ENCODE peak calls at places on chromosomes 5 and 9, in four cellular contexts. A is PC-9, N is PC-3, Z is hepatocyte. S is an unnamed sample. For H3K9me2, the result is how much of the 10 kb centered on the place peaks cover.

GRCh38 chr5:135195267-135195603 is 161.2 kb upstream of the PITX1 start:
- DNase-seq in N (no peak), Z (no peak), A (no peak), S (peak)

GRCh38 chr9:134618163-134618822 is 23.3 kb upstream of the COL5A1 start:
- DNase-seq in A (no peak), Z (no peak), N (no peak), S (peak)

GRCh38 chr9:110977259-110977709 is 61.0 kb downstream of the LPAR1 start:
- DNase-seq in A (peak), N (peak), Z (no peak), S (peak)

GRCh38 chr5:122639852-122640251 is 135.0 kb upstream of the SNX2 start:
- DNase-seq in Z (no peak), N (no peak), A (no peak), S (no peak)

GRCh38 chr9:125663127-125663526 is 43.9 kb downstream of the MAPKAP1 start:
- DNase-seq in N (peak), A (no peak), Z (no peak), S (peak)

GRCh38 chr9:107155244-107155817 is 127.7 kb upstream of the RAD23B start:
- DNase-seq in A (no peak), Z (no peak), N (no peak), S (no peak)

GRCh38 chr5:142201471-142201887 is 92.9 kb downstream of the NDFIP1 start:
- DNase-seq in A (no peak), Z (no peak), N (peak), S (peak)

GRCh38 chr9:131407717-131408195 is 13.9 kb downstream of the PRRC2B start:
- DNase-seq in Z (no peak), A (no peak), N (no peak), S (peak)

GRCh38 chr9:100933656-100934055 is 94.9 kb upstream of the PLPPR1 start:
- DNase-seq in A (no peak), N (no peak), Z (no peak), S (peak)

GRCh38 chr5:134026521-134027202 is 21.9 kb upstream of the VDAC1 start:
- DNase-seq in Z (peak), A (peak), N (peak), S (peak)

GRCh38 chr5:120545007-120545406 is 80.9 kb downstream of the PRR16 start:
- DNase-seq in Z (no peak), A (no peak), N (no peak), S (peak)

GRCh38 chr5:52989781-52990530 is 804 bp downstream of the ITGA2 start:
- DNase-seq in Z (peak), N (peak), A (peak), S (peak)

GRCh38 chr9:12693141-12693540 is at the start of gene TYRP1:
- DNase-seq in A (no peak), N (no peak), Z (no peak), S (no peak)

GRCh38 chr5:142432961-142433360 is 108.1 kb upstream of the SPRY4 start:
- DNase-seq in Z (no peak), A (peak), N (no peak), S (no peak)

GRCh38 chr5:37888476-37888875 is 48.6 kb upstream of the GDNF start:
- DNase-seq in N (peak), Z (no peak), A (peak), S (peak)

GRCh38 chr5:45796959-45797553 is 100.9 kb upstream of the HCN1 start:
- DNase-seq in N (peak), A (peak), Z (no peak), S (no peak)

GRCh38 chr9:903886-904285 is 62.4 kb downstream of the DMRT1 start:
- DNase-seq in Z (no peak), A (no peak), N (no peak), S (no peak)

GRCh38 chr9:88537743-88538055 is 2.7 kb downstream of the NXNL2 start:
- DNase-seq in A (peak), Z (peak), N (peak), S (peak)

GRCh38 chr9:133874061-133874638 is 118.0 kb downstream of the VAV2 start:
- DNase-seq in A (peak), Z (peak), N (peak), S (peak)

GRCh38 chr5:76836181-76836580 is 13.6 kb upstream of the S100Z start:
- DNase-seq in N (peak), A (no peak), Z (no peak), S (no peak)

GRCh38 chr5:181194489-181195248 is 10.3 kb downstream of the TRIM7 start:
- DNase-seq in Z (no peak), A (no peak), N (no peak), S (no peak)

GRCh38 chr9:33263936-33264472 is 504 bp downstream of the BAG1 start:
- DNase-seq in Z (peak), A (no peak), N (no peak), S (peak)

GRCh38 chr9:135085830-135086546 is 1.5 kb upstream of the OLFM1 start:
- DNase-seq in A (peak), Z (peak), N (peak), S (peak)

GRCh38 chr5:117999939-118000549 is 988.3 kb downstream of the DTWD2 start:
- DNase-seq in Z (no peak), N (no peak), A (no peak), S (no peak)

GRCh38 chr5:9498541-9499497 is 47.1 kb downstream of the SEMA5A start:
- DNase-seq in Z (peak), A (no peak), N (peak), S (peak)

GRCh38 chr5:142900926-142901325 is 130.7 kb downstream of the ARHGAP26 start:
- DNase-seq in N (peak), A (peak), Z (peak), S (peak)

GRCh38 chr9:2560175-2560574 is 61.4 kb upstream of the VLDLR start:
- DNase-seq in N (no peak), Z (peak), A (no peak), S (peak)

GRCh38 chr5:22238047-22238446 is 615.1 kb downstream of the CDH12 start:
- DNase-seq in A (no peak), Z (no peak), N (peak), S (no peak)

GRCh38 chr5:110738503-110738811 is 350 bp upstream of the SLC25A46 start:
- DNase-seq in N (no peak), Z (no peak), A (no peak), S (no peak)

GRCh38 chr5:110734101-110734500 is 4.7 kb upstream of the SLC25A46 start:
- DNase-seq in A (no peak), N (no peak), Z (no peak), S (no peak)

GRCh38 chr5:110735545-110735944 is 3.3 kb upstream of the SLC25A46 start:
- DNase-seq in N (no peak), Z (no peak), A (no peak), S (no peak)

GRCh38 chr5:110738812-110739651 is at the start of gene SLC25A46:
- DNase-seq in N (peak), Z (peak), A (peak), S (peak)

GRCh38 chr5:110736763-110737162 is 2.0 kb upstream of the SLC25A46 start:
- DNase-seq in A (no peak), Z (peak), N (no peak), S (no peak)
- H2AFZ ChIP-seq in A (no peak), Z (no peak), N (no peak), S (peak)

GRCh38 chr5:154112255-154112654 is 73.5 kb downstream of the MFAP3 start:
- DNase-seq in A (no peak), Z (no peak), N (no peak), S (no peak)

GRCh38 chr5:154110781-154111180 is 72.0 kb downstream of the MFAP3 start:
- DNase-seq in A (no peak), N (peak), Z (no peak), S (peak)

GRCh38 chr5:154107729-154108128 is 69.0 kb downstream of the MFAP3 start:
- DNase-seq in N (no peak), Z (no peak), A (no peak), S (no peak)

GRCh38 chr5:154110054-154110453 is 71.3 kb downstream of the MFAP3 start:
- DNase-seq in A (no peak), N (no peak), Z (no peak), S (no peak)

GRCh38 chr5:154111214-154111613 is 72.4 kb downstream of the MFAP3 start:
- DNase-seq in N (no peak), A (no peak), Z (no peak), S (no peak)
- H3K4me3 ChIP-seq in N (no peak), A (no peak), Z (no peak), S (no peak)

DNA sequence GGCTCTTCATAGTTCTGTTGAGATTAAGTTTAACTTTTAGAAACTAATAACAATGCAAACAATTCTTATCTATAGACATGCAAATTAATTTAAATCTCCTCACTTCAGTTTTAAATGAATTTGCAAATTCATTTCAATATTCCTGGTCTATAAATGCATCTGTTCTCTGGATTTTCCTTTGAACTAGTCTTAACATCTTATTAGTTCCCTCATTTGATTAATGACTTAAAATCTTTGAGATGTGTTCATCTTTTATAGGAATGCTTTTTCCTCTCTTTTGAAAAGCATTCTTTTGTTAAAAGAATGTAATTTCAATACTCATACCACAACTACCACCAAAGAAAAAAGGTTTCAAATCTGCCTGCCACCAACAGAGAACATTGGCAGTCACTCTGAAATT is 169.4 kb downstream of the RASEF start:
- DNase-seq in N (no peak), Z (no peak), A (no peak), S (no peak)
- H3K9me2 ChIP-seq in N (under half), Z (under half), A (under half), S (under half)

GRCh38 chr9:26077860-26078259 is 399.6 kb upstream of the TUSC1 start:
- DNase-seq in N (no peak), A (no peak), Z (no peak), S (no peak)
- H2AFZ ChIP-seq in N (no peak), A (no peak), Z (no peak), S (no peak)

DNA sequence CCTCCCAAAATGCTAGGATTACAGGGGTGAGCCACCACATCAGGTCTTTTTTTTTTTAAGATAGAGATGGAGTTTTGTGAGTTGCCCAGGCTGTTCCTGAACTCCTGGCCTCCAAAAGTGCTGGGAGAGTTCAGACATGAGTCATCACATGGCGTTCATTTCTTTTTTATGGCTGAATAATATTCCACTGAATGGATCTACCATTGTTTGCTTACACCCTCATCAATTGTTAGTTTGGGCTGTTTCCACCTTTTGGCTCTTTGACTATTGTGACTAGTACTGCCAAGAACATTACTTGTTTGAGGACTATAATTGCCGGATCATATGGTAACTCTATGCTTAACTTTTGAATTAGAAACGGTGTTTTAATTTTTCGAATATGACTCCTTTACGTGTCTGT is 787 bp upstream of the N4BP3 start:
- DNase-seq in A (no peak), N (no peak), Z (no peak), S (no peak)
- H3K4me3 ChIP-seq in A (peak), N (no peak), Z (no peak), S (no peak)

DNA sequence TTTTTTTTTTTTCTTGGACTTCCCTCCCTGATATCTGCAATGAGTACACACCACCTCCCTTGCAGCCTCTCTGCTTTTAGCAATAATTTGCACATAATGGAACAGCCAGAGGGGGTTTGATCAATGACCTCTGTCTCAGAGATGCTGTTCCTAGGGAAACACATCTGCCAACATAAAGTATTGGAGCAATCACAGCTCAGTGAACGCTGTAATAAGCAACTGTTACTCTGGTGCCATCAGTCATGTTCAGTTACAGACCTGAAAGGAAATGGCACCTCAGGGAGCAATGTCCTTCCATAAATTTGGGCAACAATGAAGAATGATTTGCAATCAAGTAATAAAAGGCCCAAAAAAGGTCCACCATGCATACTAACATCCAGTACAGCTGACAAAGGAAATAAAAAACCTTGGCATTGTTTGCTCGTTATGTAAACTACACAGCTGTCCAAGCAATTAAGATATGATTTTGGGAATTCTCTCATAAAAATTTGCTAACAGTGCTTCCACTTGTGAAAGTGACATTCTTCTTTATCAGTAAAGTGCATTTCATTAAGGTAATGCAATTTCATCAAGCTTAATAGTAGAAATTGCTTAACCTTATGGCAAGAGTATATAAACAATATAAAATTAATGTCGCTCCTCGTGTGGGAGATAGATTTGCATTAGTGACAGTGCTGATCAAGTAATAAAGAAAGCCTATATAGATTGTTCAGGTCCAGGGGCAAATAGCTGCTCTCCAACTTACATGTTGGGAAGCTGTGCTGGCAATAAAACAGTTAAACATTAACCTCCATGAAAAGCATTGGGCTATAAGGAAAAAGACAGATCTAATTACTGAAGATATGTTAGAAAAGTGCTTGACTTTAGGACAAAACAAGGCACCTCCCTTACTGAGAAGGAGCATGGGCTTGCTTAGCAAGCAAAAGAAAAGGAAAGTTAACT is 167.7 kb downstream of the RASEF start:
- DNase-seq in N (no peak), Z (peak), A (no peak), S (no peak)
- H3K9me2 ChIP-seq in N (under half), Z (under half), A (under half), S (under half)

DNA sequence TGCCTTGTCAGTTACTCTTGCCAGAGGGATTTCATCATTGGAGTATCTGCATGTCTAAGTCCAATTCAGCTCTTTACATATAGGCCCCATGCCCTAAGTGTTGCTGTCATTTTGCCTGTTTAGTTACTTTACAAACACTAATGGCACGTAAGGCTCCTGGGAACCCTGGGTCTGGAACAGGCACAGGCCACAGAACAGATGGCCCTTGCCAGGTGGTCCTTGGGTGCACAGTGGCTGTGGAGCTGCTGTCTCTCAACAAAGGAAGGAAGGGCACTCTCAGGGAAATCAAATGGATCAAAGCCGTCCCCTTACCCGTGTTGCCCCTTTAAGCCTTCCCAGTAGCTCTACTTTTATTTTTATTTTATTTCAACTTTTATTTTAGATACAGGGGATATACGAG is 21.6 kb downstream of the TRIO start:
- DNase-seq in N (no peak), Z (no peak), A (no peak), S (peak)
- H2AFZ ChIP-seq in N (no peak), Z (no peak), A (no peak), S (no peak)

DNA sequence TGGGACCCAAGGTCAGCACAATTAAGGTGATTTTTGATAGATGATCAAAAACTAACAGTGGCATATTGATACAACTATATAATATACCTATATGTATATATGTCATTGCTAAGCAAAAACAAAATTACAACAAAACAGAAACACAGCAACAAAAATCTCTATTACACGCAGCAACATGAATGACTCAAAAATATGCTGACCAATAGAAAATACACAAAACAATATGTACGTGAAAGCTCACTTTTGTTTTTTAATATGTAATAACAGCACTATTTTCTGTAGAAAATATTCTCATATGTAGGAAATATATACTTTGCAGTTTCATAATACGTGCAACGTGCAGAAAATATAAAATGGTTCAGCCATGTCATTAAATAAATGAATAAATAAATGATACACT is 1985.7 kb upstream of the CDH9 start:
- DNase-seq in A (no peak), N (no peak), Z (no peak), S (no peak)
- H3K4me3 ChIP-seq in A (no peak), N (no peak), Z (no peak), S (no peak)

GRCh38 chr5:116911074-116911473 is 336.5 kb upstream of the SEMA6A start:
- DNase-seq in Z (no peak), A (no peak), N (no peak), S (no peak)

GRCh38 chr5:116914869-116915504 is 340.4 kb upstream of the SEMA6A start:
- DNase-seq in N (no peak), A (no peak), Z (no peak), S (no peak)
- H3K9me2 ChIP-seq in N (under half), A (under half), Z (under half), S (under half)

DNA sequence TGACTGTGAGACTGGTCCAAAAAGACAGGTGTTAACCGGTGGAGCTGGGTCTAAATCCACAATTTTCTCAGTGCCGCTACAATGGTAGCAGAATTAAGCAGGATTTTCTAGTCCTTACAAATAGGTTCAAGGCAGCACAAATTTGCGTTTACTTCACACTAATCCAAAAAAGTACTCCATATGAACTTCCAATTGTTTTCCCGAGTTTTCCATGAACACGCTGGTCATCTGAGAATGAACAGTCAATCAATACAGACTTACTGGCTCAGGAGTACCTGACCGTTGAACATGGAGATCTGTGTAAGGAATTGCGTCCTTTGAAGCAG is 709 bp downstream of the SLC35D2 start:
- DNase-seq in N (no peak), Z (no peak), A (no peak), S (no peak)
- H2AFZ ChIP-seq in N (peak), Z (peak), A (peak), S (peak)